ENCODE peak calls at places on chromosomes 6 and 20, in eight cellular contexts. R is lower leg skin, D is GM23248, O is NCI-H146, W is fibroblast of villous mesenchyme, P is lower lobe of right lung, X is GM20000, J is NCI-H1105 treated with DMSO at 0.1 percent for 48 hours. K is an unnamed sample.

GRCh38 chr6:75171151-75171550 is 34.7 kb downstream of the COL12A1 start:
- DNase-seq in R (no peak), P (no peak), D (no peak), J (no peak), O (no peak), W (no peak), X (no peak), K (no peak)

GRCh38 chr6:137722749-137723272 is 144.2 kb upstream of the TNFAIP3 start:
- DNase-seq in P (no peak), D (no peak), X (peak; percentile 22), W (no peak), O (no peak), R (no peak), J (no peak), K (no peak)

GRCh38 chr6:24581084-24581669 is 64.8 kb downstream of the KIAA0319 start:
- DNase-seq in R (peak; percentile 53), O (peak; percentile 70), P (peak; percentile 72), X (peak; percentile 54), D (peak; percentile 77), J (peak; percentile 56), W (peak; percentile 57), K (peak; percentile 68)

GRCh38 chr20:12108842-12109241 is 191.1 kb downstream of the BTBD3 start:
- DNase-seq in J (no peak), X (no peak), O (no peak), R (no peak), D (no peak), P (no peak), W (no peak), K (no peak)

GRCh38 chr6:1584996-1585668 is 24.6 kb upstream of the FOXC1 start:
- DNase-seq in P (no peak), R (no peak), J (peak; percentile 62), O (no peak), X (no peak), W (no peak), D (no peak), K (no peak)

GRCh38 chr20:57164872-57165271 is 101.6 kb downstream of the BMP7 start:
- DNase-seq in P (no peak), D (no peak), O (no peak), R (no peak), W (no peak), X (no peak), J (no peak), K (no peak)

GRCh38 chr20:18639501-18639979 is 51.7 kb downstream of the DTD1 start:
- DNase-seq in W (no peak), O (peak; percentile 4), R (no peak), X (no peak), D (no peak), J (no peak), P (no peak), K (no peak)

GRCh38 chr6:56244089-56244488 is 3.3 kb downstream of the COL21A1 start:
- DNase-seq in D (no peak), J (no peak), O (no peak), P (no peak), W (no peak), R (no peak), X (no peak), K (no peak)

GRCh38 chr6:138297761-138298298 is 79.5 kb upstream of the PBOV1 start:
- DNase-seq in O (no peak), P (no peak), X (no peak), R (no peak), D (peak; percentile 33), W (no peak), J (no peak), K (peak; percentile 16)

GRCh38 chr20:62117362-62117646 is 5.0 kb upstream of the LSM14B start:
- DNase-seq in O (peak; percentile 80), X (no peak), W (no peak), R (no peak), J (peak; percentile 69), D (peak; percentile 31), P (no peak), K (no peak)

GRCh38 chr20:62704341-62704948 is 4.2 kb upstream of the NTSR1 start:
- DNase-seq in R (peak; percentile 80), J (peak; percentile 98), D (peak; percentile 92), P (peak; percentile 80), O (peak; percentile 26), X (no peak), W (peak; percentile 88), K (peak; percentile 98)

GRCh38 chr6:36838896-36839818 is at the start of gene CPNE5:
- DNase-seq in R (no peak), W (no peak), D (peak; percentile 40), J (peak; percentile 16), P (no peak), O (peak; percentile 41), X (no peak), K (no peak)

GRCh38 chr6:139370047-139370706 is 4.3 kb downstream of the CITED2 start:
- DNase-seq in P (no peak), O (peak; percentile 23), D (peak; percentile 81), W (peak; percentile 99), J (peak; percentile 17), X (no peak), R (no peak), K (no peak)

GRCh38 chr20:15475483-15475882 is 1097.8 kb downstream of the KIF16B start:
- DNase-seq in D (no peak), P (peak; percentile 54), O (peak; percentile 43), W (no peak), J (peak; percentile 78), X (no peak), R (peak; percentile 40), K (peak; percentile 17)

GRCh38 chr6:46352541-46353267 is 138.5 kb downstream of the RCAN2 start:
- DNase-seq in J (no peak), R (no peak), D (no peak), W (no peak), P (no peak), X (no peak), O (no peak), K (no peak)

GRCh38 chr6:130111031-130111430 is 92.7 kb downstream of the L3MBTL3 start:
- DNase-seq in J (no peak), W (no peak), O (no peak), D (no peak), X (no peak), R (no peak), P (no peak), K (no peak)

GRCh38 chr6:38935051-38935450 is 113.5 kb upstream of the GLP1R start:
- DNase-seq in X (no peak), J (peak; percentile 94), O (no peak), R (no peak), P (no peak), D (no peak), W (no peak), K (no peak)

GRCh38 chr6:148780918-148781436 is 34.1 kb downstream of the UST start:
- DNase-seq in P (no peak), X (peak; percentile 50), W (no peak), O (no peak), R (no peak), D (no peak), J (no peak), K (no peak)

GRCh38 chr6:45710304-45710821 is 305.3 kb downstream of the CLIC5 start:
- DNase-seq in R (no peak), X (peak; percentile 55), W (peak; percentile 19), J (no peak), D (peak; percentile 56), P (peak; percentile 58), O (no peak), K (peak; percentile 90)

GRCh38 chr20:15867899-15868298 is 705.3 kb downstream of the KIF16B start:
- DNase-seq in R (no peak), J (no peak), W (no peak), D (no peak), P (no peak), X (no peak), O (no peak), K (no peak)

GRCh38 chr6:28383235-28384142 is 16.1 kb downstream of the ZSCAN12 start:
- DNase-seq in P (peak; percentile 92), W (peak; percentile 95), O (peak; percentile 90), R (peak; percentile 77), X (peak; percentile 75), D (peak; percentile 83), J (no peak), K (peak; percentile 65)

GRCh38 chr6:158388727-158389126 is 76.5 kb downstream of the TULP4 start:
- DNase-seq in X (no peak), J (no peak), O (no peak), W (no peak), D (no peak), P (no peak), R (no peak), K (no peak)

GRCh38 chr6:72553531-72554202 is 68.2 kb upstream of the KCNQ5 start:
- DNase-seq in P (no peak), O (no peak), R (no peak), W (peak; percentile 59), D (peak; percentile 95), X (no peak), J (peak; percentile 70), K (peak; percentile 92)

GRCh38 chr20:57402206-57403125 is 11.3 kb downstream of the RBM38 start:
- DNase-seq in R (no peak), J (no peak), X (no peak), D (no peak), O (no peak), P (peak; percentile 28), W (no peak), K (no peak)

GRCh38 chr6:11702039-11702795 is 76.4 kb downstream of the ADTRP start:
- DNase-seq in D (peak; percentile 86), R (no peak), J (no peak), O (no peak), X (no peak), W (peak; percentile 45), P (no peak), K (peak; percentile 66)

GRCh38 chr6:139891471-139891870 is 517.0 kb upstream of the CITED2 start:
- DNase-seq in X (no peak), W (no peak), J (no peak), R (no peak), O (no peak), D (peak; percentile 18), P (no peak), K (peak; percentile 6)

GRCh38 chr6:40822619-40823018 is 216.4 kb downstream of the UNC5CL start:
- DNase-seq in O (no peak), W (no peak), R (no peak), P (no peak), D (peak; percentile 43), J (no peak), X (no peak), K (peak; percentile 43)

GRCh38 chr6:25519856-25520255 is 132.2 kb upstream of the SCGN start:
- DNase-seq in O (no peak), R (no peak), X (no peak), D (peak; percentile 18), W (peak; percentile 11), J (no peak), P (no peak), K (no peak)

GRCh38 chr20:23350855-23351838 is 556 bp downstream of the NXT1 start:
- DNase-seq in P (peak; percentile 70), D (peak; percentile 75), J (peak; percentile 52), W (peak; percentile 60), X (peak; percentile 65), O (peak; percentile 73), R (peak; percentile 49), K (peak; percentile 51)

K was measured in Daoy.